ENCODE peak calls at places on chromosomes 13 and 19, in seven cellular contexts. One of them, this sample, is unnamed.

GRCh38 chr19:33904681-33905080 is 108.0 kb downstream of the KCTD15 start:
- DNase-seq in osteocyte: no peak
- DNase-seq in T-helper 2 cell: no peak
- DNase-seq in WTC11: peak
- DNase-seq in naive thymus-derived CD8-positive, alpha-beta T cell: no peak
- DNase-seq in activated CD8-positive, alpha-beta memory T cell treated with anti-CD3 and anti-CD28 coated beads, Interleukin-2, amount 10 ng/mL, durations not matched to agents 7 days and 5 days: no peak
- DNase-seq in NCI-H446: no peak
- DNase-seq in this sample: no peak

GRCh38 chr13:34076319-34076718 is 258.4 kb downstream of the RFC3 start:
- DNase-seq in NCI-H446: no peak
- DNase-seq in T-helper 2 cell: no peak
- DNase-seq in WTC11: no peak
- DNase-seq in naive thymus-derived CD8-positive, alpha-beta T cell: no peak
- DNase-seq in osteocyte: no peak
- DNase-seq in activated CD8-positive, alpha-beta memory T cell treated with anti-CD3 and anti-CD28 coated beads, Interleukin-2, amount 10 ng/mL, durations not matched to agents 7 days and 5 days: no peak
- DNase-seq in this sample: no peak

GRCh38 chr13:22061371-22061805 is 390.5 kb downstream of the FGF9 start:
- DNase-seq in naive thymus-derived CD8-positive, alpha-beta T cell: peak
- DNase-seq in NCI-H446: no peak
- DNase-seq in osteocyte: no peak
- DNase-seq in T-helper 2 cell: peak
- DNase-seq in activated CD8-positive, alpha-beta memory T cell treated with anti-CD3 and anti-CD28 coated beads, Interleukin-2, amount 10 ng/mL, durations not matched to agents 7 days and 5 days: peak
- DNase-seq in WTC11: no peak
- DNase-seq in this sample: no peak

GRCh38 chr13:35723820-35724219 is 247.3 kb upstream of the MAB21L1 start:
- DNase-seq in NCI-H446: no peak
- DNase-seq in osteocyte: no peak
- DNase-seq in T-helper 2 cell: no peak
- DNase-seq in WTC11: no peak
- DNase-seq in naive thymus-derived CD8-positive, alpha-beta T cell: no peak
- DNase-seq in activated CD8-positive, alpha-beta memory T cell treated with anti-CD3 and anti-CD28 coated beads, Interleukin-2, amount 10 ng/mL, durations not matched to agents 7 days and 5 days: no peak
- DNase-seq in this sample: no peak

GRCh38 chr13:109787135-109787954 is 962 bp upstream of the IRS2 start:
- DNase-seq in WTC11: peak
- DNase-seq in activated CD8-positive, alpha-beta memory T cell treated with anti-CD3 and anti-CD28 coated beads, Interleukin-2, amount 10 ng/mL, durations not matched to agents 7 days and 5 days: peak
- DNase-seq in NCI-H446: no peak
- DNase-seq in osteocyte: no peak
- DNase-seq in naive thymus-derived CD8-positive, alpha-beta T cell: peak
- DNase-seq in T-helper 2 cell: peak
- DNase-seq in this sample: peak

GRCh38 chr13:30829145-30829544 is 76.9 kb upstream of the MEDAG start:
- DNase-seq in T-helper 2 cell: no peak
- DNase-seq in NCI-H446: no peak
- DNase-seq in activated CD8-positive, alpha-beta memory T cell treated with anti-CD3 and anti-CD28 coated beads, Interleukin-2, amount 10 ng/mL, durations not matched to agents 7 days and 5 days: no peak
- DNase-seq in osteocyte: no peak
- DNase-seq in naive thymus-derived CD8-positive, alpha-beta T cell: no peak
- DNase-seq in WTC11: no peak
- DNase-seq in this sample: peak

GRCh38 chr13:29861694-29862110 is 11.3 kb upstream of the UBL3 start:
- DNase-seq in T-helper 2 cell: no peak
- DNase-seq in WTC11: no peak
- DNase-seq in osteocyte: no peak
- DNase-seq in activated CD8-positive, alpha-beta memory T cell treated with anti-CD3 and anti-CD28 coated beads, Interleukin-2, amount 10 ng/mL, durations not matched to agents 7 days and 5 days: no peak
- DNase-seq in naive thymus-derived CD8-positive, alpha-beta T cell: no peak
- DNase-seq in NCI-H446: no peak
- DNase-seq in this sample: no peak

GRCh38 chr13:59690857-59691500 is 472.7 kb downstream of the DIAPH3 start:
- DNase-seq in osteocyte: no peak
- DNase-seq in activated CD8-positive, alpha-beta memory T cell treated with anti-CD3 and anti-CD28 coated beads, Interleukin-2, amount 10 ng/mL, durations not matched to agents 7 days and 5 days: no peak
- DNase-seq in naive thymus-derived CD8-positive, alpha-beta T cell: no peak
- DNase-seq in T-helper 2 cell: peak
- DNase-seq in WTC11: no peak
- DNase-seq in NCI-H446: no peak
- DNase-seq in this sample: no peak

GRCh38 chr19:2532252-2533071 is 56.5 kb downstream of the GADD45B start:
- DNase-seq in naive thymus-derived CD8-positive, alpha-beta T cell: no peak
- DNase-seq in NCI-H446: peak
- DNase-seq in activated CD8-positive, alpha-beta memory T cell treated with anti-CD3 and anti-CD28 coated beads, Interleukin-2, amount 10 ng/mL, durations not matched to agents 7 days and 5 days: no peak
- DNase-seq in osteocyte: no peak
- DNase-seq in WTC11: no peak
- DNase-seq in T-helper 2 cell: no peak
- DNase-seq in this sample: peak

GRCh38 chr13:45333973-45334922 is 6.7 kb downstream of the TPT1 start:
- DNase-seq in naive thymus-derived CD8-positive, alpha-beta T cell: peak
- DNase-seq in WTC11: no peak
- DNase-seq in activated CD8-positive, alpha-beta memory T cell treated with anti-CD3 and anti-CD28 coated beads, Interleukin-2, amount 10 ng/mL, durations not matched to agents 7 days and 5 days: peak
- DNase-seq in NCI-H446: peak
- DNase-seq in T-helper 2 cell: peak
- DNase-seq in osteocyte: no peak
- DNase-seq in this sample: no peak

GRCh38 chr13:60028021-60028420 is 135.7 kb downstream of the DIAPH3 start:
- DNase-seq in osteocyte: no peak
- DNase-seq in activated CD8-positive, alpha-beta memory T cell treated with anti-CD3 and anti-CD28 coated beads, Interleukin-2, amount 10 ng/mL, durations not matched to agents 7 days and 5 days: no peak
- DNase-seq in NCI-H446: no peak
- DNase-seq in T-helper 2 cell: no peak
- DNase-seq in WTC11: no peak
- DNase-seq in naive thymus-derived CD8-positive, alpha-beta T cell: no peak
- DNase-seq in this sample: no peak

GRCh38 chr13:101527130-101527529 is 74.7 kb downstream of the ITGBL1 start:
- DNase-seq in naive thymus-derived CD8-positive, alpha-beta T cell: no peak
- DNase-seq in T-helper 2 cell: no peak
- DNase-seq in activated CD8-positive, alpha-beta memory T cell treated with anti-CD3 and anti-CD28 coated beads, Interleukin-2, amount 10 ng/mL, durations not matched to agents 7 days and 5 days: no peak
- DNase-seq in WTC11: no peak
- DNase-seq in osteocyte: no peak
- DNase-seq in NCI-H446: no peak
- DNase-seq in this sample: no peak

GRCh38 chr13:91329736-91330135 is 17.8 kb upstream of the MIR17HG start:
- DNase-seq in naive thymus-derived CD8-positive, alpha-beta T cell: no peak
- DNase-seq in osteocyte: no peak
- DNase-seq in T-helper 2 cell: no peak
- DNase-seq in NCI-H446: no peak
- DNase-seq in activated CD8-positive, alpha-beta memory T cell treated with anti-CD3 and anti-CD28 coated beads, Interleukin-2, amount 10 ng/mL, durations not matched to agents 7 days and 5 days: no peak
- DNase-seq in WTC11: no peak
- DNase-seq in this sample: no peak

GRCh38 chr13:33051632-33052031 is 35.4 kb downstream of the KL start:
- DNase-seq in naive thymus-derived CD8-positive, alpha-beta T cell: no peak
- DNase-seq in NCI-H446: no peak
- DNase-seq in T-helper 2 cell: no peak
- DNase-seq in WTC11: no peak
- DNase-seq in osteocyte: no peak
- DNase-seq in activated CD8-positive, alpha-beta memory T cell treated with anti-CD3 and anti-CD28 coated beads, Interleukin-2, amount 10 ng/mL, durations not matched to agents 7 days and 5 days: no peak
- DNase-seq in this sample: no peak

This sample was measured in LoVo.